ENCODE peak calls at places on chromosomes 6 and 20, in ten cellular contexts. L, O, E, A, B, P, K, C, V and S are unnamed samples.

GRCh38 chr6:44237813-44238433 is 9.0 kb upstream of the HSP90AB1 start:
- DNase-seq in V (no peak), K (peak), B (peak), O (peak), C (peak), E (peak), P (peak), L (peak), A (peak), S (peak)

GRCh38 chr6:162369091-162369490 is 358.5 kb downstream of the PRKN start:
- DNase-seq in E (no peak), B (no peak), C (no peak), P (no peak), V (no peak), A (no peak), L (no peak), K (no peak), O (no peak), S (no peak)

GRCh38 chr20:21228511-21228910 is 74.6 kb upstream of the XRN2 start:
- DNase-seq in O (no peak), V (no peak), B (no peak), E (no peak), A (peak), P (no peak), K (no peak), L (no peak), C (no peak), S (no peak)

GRCh38 chr6:97138581-97138980 is 144.4 kb downstream of the MMS22L start:
- DNase-seq in C (no peak), B (no peak), L (no peak), P (no peak), O (no peak), V (no peak), K (no peak), E (no peak), A (no peak), S (no peak)

GRCh38 chr20:25605146-25605545 is 18.7 kb downstream of the NANP start:
- DNase-seq in K (no peak), B (no peak), O (no peak), C (no peak), P (peak), A (no peak), L (peak), V (no peak), E (no peak), S (no peak)

GRCh38 chr20:17024513-17025105 is 202.2 kb upstream of the PCSK2 start:
- DNase-seq in B (no peak), O (no peak), E (peak), K (no peak), L (peak), P (no peak), A (no peak), V (no peak), C (no peak), S (no peak)

GRCh38 chr20:15867017-15867416 is 706.2 kb downstream of the KIF16B start:
- DNase-seq in K (no peak), E (no peak), C (no peak), O (no peak), A (no peak), P (no peak), B (no peak), L (no peak), V (no peak), S (no peak)

GRCh38 chr6:53565886-53566285 is 21.0 kb upstream of the GCLC start:
- DNase-seq in V (no peak), E (peak), K (no peak), O (no peak), B (no peak), C (no peak), L (peak), A (no peak), P (peak), S (no peak)

GRCh38 chr20:31573555-31574295 is 31.4 kb upstream of the ID1 start:
- DNase-seq in C (no peak), P (no peak), B (no peak), E (no peak), O (no peak), K (no peak), L (no peak), V (no peak), A (no peak), S (no peak)

GRCh38 chr20:17646901-17647301 is 35.1 kb downstream of the RRBP1 start:
- DNase-seq in V (no peak), P (no peak), C (no peak), B (no peak), O (no peak), A (no peak), L (no peak), K (no peak), E (no peak), S (no peak)

GRCh38 chr6:12528171-12528570 is 188.4 kb upstream of the PHACTR1 start:
- DNase-seq in A (no peak), K (no peak), O (no peak), L (no peak), C (no peak), V (no peak), E (no peak), P (no peak), B (no peak), S (no peak)

GRCh38 chr20:49583669-49584417 is 15.9 kb upstream of the PTGIS start:
- DNase-seq in V (peak), B (peak), L (peak), E (peak), C (peak), A (no peak), P (peak), O (peak), K (no peak), S (no peak)

GRCh38 chr20:25248501-25249172 is 752 bp downstream of the PYGB start:
- DNase-seq in O (peak), A (peak), K (peak), C (no peak), V (peak), L (peak), B (no peak), P (peak), E (peak), S (no peak)

GRCh38 chr6:100880149-100880900 is 804 bp downstream of the ASCC3 start:
- DNase-seq in K (no peak), B (no peak), A (no peak), C (no peak), V (peak), O (no peak), E (peak), P (peak), L (peak), S (no peak)

GRCh38 chr6:100281471-100281878 is 183.2 kb downstream of the SIM1 start:
- DNase-seq in L (no peak), V (no peak), B (no peak), C (no peak), A (no peak), O (no peak), E (no peak), P (no peak), K (peak), S (no peak)

GRCh38 chr6:140271759-140272377 is 897.4 kb upstream of the CITED2 start:
- DNase-seq in P (no peak), O (no peak), L (no peak), E (no peak), A (peak), V (no peak), K (no peak), B (no peak), C (no peak), S (no peak)

GRCh38 chr20:7772376-7772775 is 167.9 kb downstream of the HAO1 start:
- DNase-seq in E (peak), C (no peak), L (peak), V (no peak), A (no peak), K (no peak), B (no peak), P (peak), O (no peak), S (no peak)

GRCh38 chr20:24411452-24412216 is 57.8 kb upstream of the SYNDIG1 start:
- DNase-seq in V (no peak), K (no peak), P (no peak), L (no peak), E (no peak), A (no peak), B (no peak), C (no peak), O (no peak), S (no peak)

GRCh38 chr20:4563534-4563933 is 158.2 kb upstream of the PRND start:
- DNase-seq in B (no peak), P (peak), A (no peak), C (no peak), E (peak), O (no peak), L (peak), K (peak), V (peak), S (no peak)

GRCh38 chr20:45950330-45950646 is 15.8 kb downstream of the PCIF1 start:
- DNase-seq in P (no peak), K (no peak), A (no peak), O (no peak), C (no peak), B (no peak), L (no peak), E (no peak), V (no peak), S (no peak)

GRCh38 chr6:157741321-157741720 is 81.7 kb upstream of the SNX9 start:
- DNase-seq in L (no peak), P (no peak), A (no peak), O (no peak), B (no peak), K (no peak), E (no peak), V (no peak), C (no peak), S (no peak)

GRCh38 chr6:24536466-24536865 is 41.7 kb downstream of the ALDH5A1 start:
- DNase-seq in K (no peak), B (no peak), P (peak), C (no peak), L (no peak), E (no peak), V (no peak), A (no peak), O (no peak), S (no peak)

DNA sequence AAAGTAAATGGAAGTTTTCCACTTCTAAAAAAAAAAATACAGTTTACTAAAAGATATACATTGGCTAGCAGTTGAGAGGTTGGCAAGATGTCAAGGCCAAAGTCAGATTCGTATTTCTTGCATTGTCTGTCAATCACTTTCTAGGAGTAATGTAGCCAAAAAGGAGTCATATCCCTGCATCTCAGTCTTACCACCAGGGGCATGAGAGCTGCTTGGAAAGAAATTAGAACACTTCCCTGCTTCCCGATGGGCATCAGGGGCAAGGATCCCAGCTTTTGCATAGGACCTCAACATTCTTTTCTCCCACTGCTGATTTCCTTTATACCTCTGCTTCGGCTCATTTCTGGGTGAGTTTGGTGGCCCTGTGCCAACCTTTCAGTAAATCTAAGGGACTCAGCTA is 581.0 kb upstream of the MAP3K7 start:
- DNase-seq in L (no peak), K (no peak), B (no peak), O (no peak), C (no peak), P (no peak), A (no peak), V (no peak), E (no peak), S (no peak)
- TF ChIP-seq CTCF in L (no peak), K (no peak), B (no peak), O (no peak), C (no peak), P (no peak), A (no peak), V (no peak), E (no peak), S (no peak)

GRCh38 chr20:38222231-38222922 is 38.2 kb downstream of the KIAA1755 start:
- DNase-seq in A (peak), P (peak), E (peak), O (peak), V (peak), K (peak), L (peak), C (peak), B (no peak), S (peak)

GRCh38 chr20:38221041-38221589 is 39.4 kb downstream of the KIAA1755 start:
- DNase-seq in L (peak), K (peak), P (peak), O (peak), V (peak), E (peak), C (peak), B (no peak), A (peak), S (peak)

GRCh38 chr20:38223743-38224100 is 36.8 kb downstream of the KIAA1755 start:
- DNase-seq in E (no peak), L (no peak), O (no peak), K (no peak), B (no peak), P (no peak), C (no peak), V (no peak), A (no peak), S (no peak)

GRCh38 chr20:38224534-38224933 is 36.0 kb downstream of the KIAA1755 start:
- DNase-seq in A (no peak), K (no peak), C (no peak), B (no peak), V (no peak), P (no peak), O (no peak), E (no peak), L (no peak), S (no peak)

GRCh38 chr20:38222923-38223742 is 37.4 kb downstream of the KIAA1755 start:
- DNase-seq in V (no peak), K (no peak), P (no peak), A (no peak), L (no peak), C (no peak), B (no peak), O (no peak), E (no peak), S (no peak)
- TF ChIP-seq CTCF in V (peak), K (no peak), P (no peak), A (no peak), L (no peak), C (no peak), B (peak), O (no peak), E (no peak), S (no peak)

DNA sequence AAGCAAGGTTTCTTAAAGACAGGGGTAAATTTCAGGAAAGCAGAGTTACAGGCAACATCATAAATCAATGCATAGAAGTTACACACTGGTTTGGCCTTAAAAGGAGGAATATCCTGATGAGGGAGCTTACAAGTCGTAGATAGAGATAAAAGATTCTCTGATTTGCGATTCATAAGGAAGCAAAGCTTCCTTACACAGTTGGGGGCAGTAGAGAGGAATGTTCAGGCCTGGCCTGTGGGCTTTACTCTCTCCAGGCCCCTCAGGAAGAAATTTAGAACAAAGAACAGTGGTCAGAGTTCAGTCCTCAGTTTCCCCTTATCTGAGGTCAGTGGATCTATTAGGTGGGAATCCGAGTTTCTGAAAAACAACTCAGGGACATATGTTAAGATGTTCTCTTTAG is 19.3 kb downstream of the HLA-C start:
- DNase-seq in C (no peak), L (no peak), V (no peak), B (no peak), K (no peak), A (no peak), P (no peak), E (no peak), O (no peak), S (no peak)
- TF ChIP-seq CTCF in C (no peak), L (no peak), V (no peak), B (no peak), K (no peak), A (no peak), P (no peak), E (no peak), O (no peak), S (no peak)

GRCh38 chr6:104702126-104702841 is 157.4 kb downstream of the HACE1 start:
- DNase-seq in C (no peak), B (no peak), E (no peak), A (no peak), L (no peak), V (no peak), K (no peak), O (no peak), P (no peak), S (no peak)

GRCh38 chr6:104700371-104701185 is 159.1 kb downstream of the HACE1 start:
- DNase-seq in B (no peak), C (no peak), P (no peak), E (no peak), V (no peak), A (no peak), O (no peak), K (no peak), L (no peak), S (no peak)

GRCh38 chr6:104704191-104704590 is 155.5 kb downstream of the HACE1 start:
- DNase-seq in B (no peak), V (no peak), E (no peak), C (no peak), P (peak), L (no peak), A (no peak), K (no peak), O (no peak), S (no peak)

GRCh38 chr6:104699598-104700329 is 160.0 kb downstream of the HACE1 start:
- DNase-seq in O (no peak), V (no peak), L (no peak), E (no peak), C (no peak), B (no peak), K (no peak), A (no peak), P (no peak), S (no peak)

GRCh38 chr6:104698979-104699378 is 160.7 kb downstream of the HACE1 start:
- DNase-seq in C (no peak), K (no peak), P (no peak), A (no peak), B (no peak), E (no peak), V (no peak), L (no peak), O (no peak), S (no peak)
- TF ChIP-seq CTCF in C (no peak), K (no peak), P (no peak), A (no peak), B (no peak), E (no peak), V (peak), L (no peak), O (no peak), S (no peak)

GRCh38 chr6:3628143-3628840 is 123.2 kb downstream of the PXDC1 start:
- DNase-seq in V (no peak), B (no peak), P (no peak), A (no peak), C (no peak), O (no peak), E (no peak), K (no peak), L (peak), S (no peak)
- TF ChIP-seq CTCF in V (no peak), B (no peak), P (no peak), A (no peak), C (no peak), O (no peak), E (no peak), K (no peak), L (no peak), S (no peak)

DNA sequence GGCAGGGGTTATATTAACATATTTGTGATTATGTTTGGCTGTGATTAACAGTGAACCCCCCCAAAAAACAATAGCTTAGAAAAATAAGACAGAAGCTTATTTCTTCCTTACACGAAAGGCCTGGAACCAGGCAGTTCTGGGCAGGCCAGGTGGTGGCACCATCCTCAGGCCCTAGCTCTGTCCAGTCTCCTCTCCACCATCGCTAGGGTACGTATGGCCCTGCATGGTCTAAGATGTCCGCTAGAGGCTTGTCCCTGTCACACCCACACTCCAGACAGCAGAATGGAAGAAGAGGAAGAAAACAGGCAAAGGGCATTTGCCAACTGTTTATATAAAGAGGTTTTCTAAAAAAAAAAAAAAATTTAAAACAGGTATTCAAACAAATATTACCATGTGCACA is 6.6 kb downstream of the TGM3 start:
- DNase-seq in C (no peak), B (no peak), E (no peak), A (no peak), V (no peak), L (no peak), P (no peak), O (no peak), K (no peak), S (no peak)
- TF ChIP-seq CTCF in C (no peak), B (no peak), E (no peak), A (no peak), V (no peak), L (no peak), P (no peak), O (no peak), K (no peak), S (no peak)